ENCODE peak calls at places on chromosomes 16 and 17, in eight cellular contexts. R, I, W, P, N, U, H and A are unnamed samples.
A peak's percentile ranks its signal among the peaks of the same experiment; 100 is the strongest.

GRCh38 chr16:12177643-12178042 is 201.1 kb downstream of the SNX29 start:
- DNase-seq in W (no peak), R (no peak), H (no peak), P (no peak), U (no peak), N (no peak), I (no peak), A (no peak)

GRCh38 chr17:55161935-55162555 is 102.7 kb upstream of the HLF start:
- DNase-seq in N (peak; percentile 93), W (no peak), U (peak; percentile 79), H (no peak), R (no peak), I (no peak), P (peak; percentile 99), A (no peak)

GRCh38 chr16:20347666-20348364 is 4.7 kb downstream of the UMOD start:
- DNase-seq in I (no peak), W (no peak), N (no peak), H (no peak), P (no peak), U (no peak), R (no peak), A (no peak)

GRCh38 chr17:43402567-43402966 is 3.8 kb downstream of the ARL4D start:
- DNase-seq in R (no peak), W (no peak), H (no peak), P (no peak), U (no peak), N (no peak), I (no peak), A (no peak)

GRCh38 chr17:46916211-46916610 is 6.7 kb upstream of the GOSR2 start:
- DNase-seq in N (peak; percentile 51), R (no peak), P (peak; percentile 95), U (no peak), I (no peak), W (no peak), H (no peak), A (no peak)

GRCh38 chr17:79814966-79815835 is 18.3 kb upstream of the CBX8 start:
- DNase-seq in N (peak; percentile 48), I (no peak), W (no peak), H (no peak), P (no peak), U (no peak), R (no peak), A (no peak)

GRCh38 chr17:35799942-35800341 is 4.5 kb upstream of the MMP28 start:
- DNase-seq in U (peak; percentile 56), R (peak; percentile 42), W (no peak), I (no peak), N (peak; percentile 85), P (no peak), H (peak; percentile 69), A (no peak)

GRCh38 chr17:75778861-75779249 is 5.8 kb upstream of the UNK start:
- DNase-seq in R (no peak), W (peak; percentile 79), N (no peak), P (no peak), H (no peak), I (peak; percentile 67), U (no peak), A (peak; percentile 69)

GRCh38 chr17:62760059-62760887 is 47.8 kb downstream of the MARCHF10 start:
- DNase-seq in W (no peak), N (peak; percentile 84), R (no peak), U (peak; percentile 73), H (no peak), P (peak; percentile 24), I (no peak), A (no peak)

GRCh38 chr16:71440669-71441347 is 1.0 kb downstream of the TLE7 start:
- DNase-seq in U (no peak), W (no peak), P (peak; percentile 27), N (no peak), H (no peak), I (no peak), R (no peak), A (no peak)

GRCh38 chr16:66127459-66128362 is 238.8 kb upstream of the CDH5 start:
- DNase-seq in I (no peak), H (peak; percentile 64), N (peak; percentile 22), W (no peak), U (no peak), R (no peak), P (no peak), A (no peak)

GRCh38 chr17:82677353-82677925 is 21.1 kb downstream of the RAB40B start:
- DNase-seq in U (no peak), P (no peak), R (no peak), H (no peak), I (no peak), W (no peak), N (no peak), A (no peak)

GRCh38 chr16:6918661-6919060 is 414.0 kb upstream of the RBFOX1 start:
- DNase-seq in W (no peak), N (no peak), R (no peak), U (no peak), P (no peak), H (no peak), I (no peak), A (no peak)

GRCh38 chr17:50114849-50115357 is 15.1 kb downstream of the SAMD14 start:
- DNase-seq in P (peak; percentile 84), W (peak; percentile 60), I (no peak), N (peak; percentile 70), U (peak; percentile 77), H (no peak), R (no peak), A (peak; percentile 75)

GRCh38 chr16:27291106-27291505 is 22.5 kb upstream of the NSMCE1 start:
- DNase-seq in I (no peak), H (no peak), R (peak; percentile 40), N (no peak), P (no peak), W (no peak), U (no peak), A (no peak)

GRCh38 chr16:30567991-30568638 is 3.4 kb downstream of the ZNF688 start:
- DNase-seq in H (no peak), R (no peak), I (peak; percentile 41), N (peak; percentile 77), W (peak; percentile 73), U (peak; percentile 72), P (peak; percentile 79), A (peak; percentile 87)

GRCh38 chr16:11691235-11691634 is 23.0 kb downstream of the SNN start:
- DNase-seq in I (no peak), R (peak; percentile 30), W (no peak), P (no peak), H (no peak), N (no peak), U (no peak), A (no peak)

GRCh38 chr17:77935121-77935571 is 23.4 kb upstream of the TNRC6C start:
- DNase-seq in N (no peak), H (no peak), W (no peak), P (no peak), U (no peak), I (no peak), R (no peak), A (no peak)

GRCh38 chr16:74304164-74304834 is 7.7 kb downstream of the PSMD7 start:
- DNase-seq in W (no peak), P (peak; percentile 50), H (no peak), U (no peak), R (no peak), I (no peak), N (peak; percentile 10), A (no peak)

GRCh38 chr16:29809850-29810698 is 1.9 kb upstream of the PRRT2 start:
- DNase-seq in W (peak; percentile 33), U (no peak), I (no peak), P (peak; percentile 57), H (peak; percentile 54), N (no peak), R (peak; percentile 78), A (no peak)

GRCh38 chr16:14070877-14071575 is at the start of gene MRTFB:
- DNase-seq in W (peak; percentile 79), P (peak; percentile 71), H (peak; percentile 88), N (peak; percentile 70), I (peak; percentile 56), R (peak; percentile 95), U (peak; percentile 53), A (peak; percentile 83)

GRCh38 chr16:36336-36984 is 16.9 kb downstream of the POLR3K start:
- DNase-seq in I (no peak), P (no peak), H (peak; percentile 32), N (no peak), W (no peak), R (peak; percentile 54), U (no peak), A (no peak)

GRCh38 chr16:19348578-19349315 is 63.2 kb downstream of the CLEC19A start:
- DNase-seq in H (no peak), W (no peak), P (peak; percentile 19), R (no peak), I (no peak), N (no peak), U (no peak), A (no peak)

GRCh38 chr17:44961921-44962350 is 6.2 kb downstream of the C1QL1 start:
- DNase-seq in U (peak; percentile 30), N (no peak), W (no peak), I (no peak), H (no peak), R (no peak), P (no peak), A (no peak)

GRCh38 chr17:73309727-73310555 is 1.9 kb downstream of the CDC42EP4 start:
- DNase-seq in N (peak; percentile 42), U (no peak), W (no peak), R (no peak), I (no peak), H (no peak), P (peak; percentile 51), A (no peak)

GRCh38 chr16:12496866-12497265 is 306.8 kb downstream of the CPPED1 start:
- DNase-seq in H (no peak), W (no peak), P (no peak), I (no peak), U (no peak), N (no peak), R (no peak), A (no peak)

GRCh38 chr17:30224419-30224960 is 11.0 kb downstream of the SLC6A4 start:
- DNase-seq in U (no peak), P (no peak), N (no peak), H (no peak), R (no peak), I (no peak), W (no peak), A (no peak)

GRCh38 chr17:43020789-43021738 is 1.1 kb downstream of the VAT1 start:
- DNase-seq in I (no peak), P (peak; percentile 88), U (peak; percentile 58), R (peak; percentile 73), W (no peak), N (peak; percentile 76), H (peak; percentile 82), A (no peak)

GRCh38 chr17:19004601-19005441 is at the start of gene FAM83G:
- DNase-seq in N (peak; percentile 73), R (peak; percentile 94), P (peak; percentile 92), I (peak; percentile 59), W (peak; percentile 80), H (peak; percentile 86), U (peak; percentile 45), A (peak; percentile 88)

GRCh38 chr16:2475413-2476344 is 752 bp downstream of the TBC1D24 start:
- DNase-seq in W (peak; percentile 34), U (no peak), H (no peak), I (no peak), N (no peak), R (peak; percentile 80), P (peak; percentile 36), A (peak; percentile 26)

GRCh38 chr17:77644181-77644972 is 314.1 kb upstream of the TNRC6C start:
- DNase-seq in N (no peak), H (no peak), U (no peak), P (no peak), I (no peak), R (no peak), W (no peak), A (no peak)

GRCh38 chr17:66165537-66166123 is 26.3 kb downstream of the CEP112 start:
- DNase-seq in U (peak; percentile 80), R (no peak), N (peak; percentile 69), H (no peak), W (peak; percentile 44), P (peak; percentile 71), I (no peak), A (peak; percentile 61)

GRCh38 chr17:50146927-50147640 is 3.4 kb downstream of the PPP1R9B start:
- DNase-seq in I (no peak), U (no peak), W (no peak), P (peak; percentile 9), N (no peak), R (no peak), H (peak; percentile 66), A (no peak)

GRCh38 chr16:71775949-71776348 is 32.7 kb downstream of the AP1G1 start:
- DNase-seq in R (no peak), H (no peak), W (no peak), I (no peak), U (no peak), N (no peak), P (no peak), A (no peak)